ENCODE peak calls at places on chromosomes 2 and 18, in eight cellular contexts. F is thoracic aorta, M is heart right ventricle, Z is AG04450, N is epithelial cell of esophagus, D is endothelial cell, R is tibial artery, J is adrenal gland. Q is an unnamed sample.

GRCh38 chr2:16225545-16225944 is 285.2 kb downstream of the MYCN start:
- DNase-seq in M (no peak), D (no peak), F (no peak), N (no peak), J (no peak), R (no peak), Z (no peak), Q (no peak)

GRCh38 chr2:188765522-188765921 is 208.7 kb upstream of the COL3A1 start:
- DNase-seq in R (no peak), M (no peak), F (no peak), N (peak; percentile 74), Z (no peak), J (no peak), D (peak; percentile 33), Q (no peak)

GRCh38 chr2:238026953-238027505 is 33.8 kb upstream of the SCLY start:
- DNase-seq in R (no peak), J (no peak), M (no peak), N (no peak), Z (peak; percentile 13), F (no peak), D (no peak), Q (peak; percentile 31)

GRCh38 chr18:47790036-47790435 is 140.4 kb downstream of the SMAD2 start:
- DNase-seq in R (no peak), J (no peak), N (no peak), F (no peak), D (no peak), Z (no peak), M (no peak), Q (no peak)

GRCh38 chr2:164903214-164903613 is 52.1 kb downstream of the SLC38A11 start:
- DNase-seq in Z (peak; percentile 27), M (no peak), F (no peak), R (no peak), N (peak; percentile 41), J (no peak), D (no peak), Q (peak; percentile 84)

GRCh38 chr2:54497738-54498680 is 41.9 kb downstream of the SPTBN1 start:
- DNase-seq in R (no peak), Z (no peak), J (peak; percentile 24), N (peak; percentile 21), F (no peak), M (peak; percentile 44), D (peak; percentile 47), Q (no peak)

GRCh38 chr2:149489452-149489851 is 98.1 kb downstream of the MMADHC start:
- DNase-seq in D (no peak), Z (no peak), M (no peak), R (no peak), F (no peak), N (no peak), J (no peak), Q (no peak)

GRCh38 chr18:77110936-77111335 is 21.6 kb downstream of the MBP start:
- DNase-seq in J (no peak), D (no peak), N (no peak), R (peak; percentile 52), Z (no peak), F (no peak), M (no peak), Q (no peak)

GRCh38 chr2:39135678-39136259 is 14.9 kb upstream of the SOS1 start:
- DNase-seq in F (no peak), R (no peak), Z (no peak), M (no peak), N (no peak), D (no peak), J (no peak), Q (no peak)

GRCh38 chr2:234932591-234933168 is 19.1 kb upstream of the SH3BP4 start:
- DNase-seq in R (no peak), J (no peak), D (no peak), N (no peak), M (no peak), F (no peak), Z (no peak), Q (no peak)

GRCh38 chr2:113069676-113070605 is 2.2 kb downstream of the IL1F10 start:
- DNase-seq in J (no peak), M (no peak), R (no peak), F (no peak), N (no peak), Z (no peak), D (no peak), Q (no peak)

GRCh38 chr2:68031546-68032160 is 31.2 kb downstream of the C1D start:
- DNase-seq in J (no peak), R (no peak), Z (peak; percentile 15), N (peak; percentile 71), F (no peak), D (no peak), M (no peak), Q (no peak)

GRCh38 chr2:238119756-238120462 is 18.6 kb upstream of the KLHL30 start:
- DNase-seq in Z (no peak), N (no peak), F (no peak), M (no peak), D (no peak), R (no peak), J (no peak), Q (no peak)

GRCh38 chr2:147663153-147663961 is 181.5 kb upstream of the ACVR2A start:
- DNase-seq in J (no peak), F (no peak), Z (no peak), D (no peak), M (no peak), N (no peak), R (no peak), Q (no peak)

GRCh38 chr2:129056309-129056958 is 737.8 kb upstream of the HS6ST1 start:
- DNase-seq in F (no peak), M (no peak), N (peak; percentile 99), D (no peak), R (no peak), Z (no peak), J (no peak), Q (no peak)

GRCh38 chr18:62485684-62486083 is 37.1 kb upstream of the ZCCHC2 start:
- DNase-seq in D (no peak), J (peak; percentile 62), R (no peak), M (no peak), F (no peak), Z (peak; percentile 18), N (peak; percentile 98), Q (peak; percentile 26)

GRCh38 chr2:89763581-89764485 is 1072.4 kb downstream of the RPIA start:
- DNase-seq in M (no peak), Z (no peak), R (peak; percentile 62), F (no peak), J (no peak), D (peak; percentile 4), N (no peak), Q (no peak)

GRCh38 chr2:191696001-191696400 is 18.1 kb downstream of the NABP1 start:
- DNase-seq in Z (peak; percentile 85), M (peak; percentile 51), D (no peak), N (peak; percentile 78), J (peak; percentile 88), R (peak; percentile 78), F (no peak), Q (peak; percentile 74)

DNA sequence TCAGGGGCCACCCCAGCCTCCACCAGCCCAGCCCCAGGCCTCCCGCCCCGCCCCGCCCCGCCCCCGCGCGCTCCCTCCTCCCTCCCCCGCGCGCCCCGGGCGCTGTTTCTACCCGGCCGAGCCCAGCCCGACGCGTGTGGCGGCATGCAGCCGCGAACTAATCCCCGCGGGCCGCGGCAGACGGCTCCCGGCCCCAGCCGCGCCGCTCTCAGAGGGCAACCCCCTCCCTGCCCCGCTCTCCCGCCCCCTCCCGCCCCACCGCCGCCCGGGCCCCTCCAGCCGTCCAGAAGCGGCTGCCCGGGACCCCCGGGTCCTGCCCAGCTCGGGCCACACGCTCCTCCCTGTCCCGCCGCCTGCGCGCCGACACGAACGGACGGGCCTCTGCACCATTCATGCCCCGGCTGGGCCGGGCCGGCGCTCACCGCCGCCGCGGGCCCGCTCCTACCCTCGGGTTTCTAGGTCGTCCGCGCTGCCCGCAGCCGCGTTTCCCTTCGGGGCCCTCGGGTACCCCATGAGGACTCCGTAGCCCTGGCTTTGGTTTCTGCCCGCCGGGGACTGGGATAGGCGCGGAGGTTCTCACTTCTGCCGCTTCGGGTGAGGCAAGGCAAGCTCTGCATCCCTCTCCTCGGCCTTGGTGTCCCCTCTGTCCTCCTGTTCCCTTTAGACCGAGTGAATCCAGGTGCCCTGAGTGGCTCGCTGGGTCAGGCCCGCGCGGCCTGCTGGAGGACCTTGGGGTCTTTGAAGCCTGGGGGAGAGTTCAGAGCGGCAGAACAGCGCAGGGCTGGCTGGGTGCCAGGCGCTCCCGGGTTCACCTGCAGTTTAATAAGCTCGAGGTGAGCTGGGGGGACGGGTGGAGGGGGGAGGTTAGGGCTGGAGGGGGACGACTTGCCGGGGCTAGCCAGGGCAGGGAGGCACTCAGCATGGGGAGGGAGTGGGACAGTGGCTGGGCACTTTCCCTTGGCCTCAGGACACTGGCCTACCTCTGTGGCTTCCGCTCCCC is 3.1 kb downstream of the WNT10A start:
- DNase-seq in N (peak; percentile 77), R (no peak), D (no peak), M (no peak), F (no peak), J (no peak), Z (no peak), Q (no peak)
- TF ChIP-seq CTCF in N (no peak), R (no peak), D (no peak), M (no peak), F (no peak), J (no peak), Z (no peak), Q (no peak)

GRCh38 chr2:108193251-108193650 is 46.5 kb upstream of the SULT1C3 start:
- DNase-seq in Z (no peak), J (no peak), M (no peak), R (no peak), D (no peak), N (peak; percentile 49), F (no peak), Q (no peak)

GRCh38 chr2:108199726-108200125 is 40.0 kb upstream of the SULT1C3 start:
- DNase-seq in F (no peak), R (no peak), Z (no peak), D (no peak), J (no peak), M (no peak), N (peak; percentile 59), Q (peak; percentile 4)

GRCh38 chr2:108195133-108195439 is 44.7 kb upstream of the SULT1C3 start:
- DNase-seq in R (no peak), N (no peak), D (no peak), Z (no peak), J (no peak), F (no peak), M (no peak), Q (no peak)

GRCh38 chr2:108189316-108189715 is 50.5 kb upstream of the SULT1C3 start:
- DNase-seq in D (no peak), Z (no peak), M (no peak), J (no peak), F (no peak), R (no peak), N (peak; percentile 74), Q (no peak)

GRCh38 chr2:108194409-108195132 is 45.2 kb upstream of the SULT1C3 start:
- DNase-seq in R (no peak), F (no peak), Z (no peak), D (no peak), J (no peak), M (no peak), N (peak; percentile 19), Q (no peak)
- TF ChIP-seq CTCF in R (no peak), F (no peak), Z (peak; percentile 45), D (peak; percentile 64), J (peak; percentile 24), M (peak; percentile 8), N (peak; percentile 26), Q (no peak)

GRCh38 chr2:217943379-217944321 is 59.1 kb downstream of the TNS1 start:
- DNase-seq in J (peak; percentile 87), M (peak; percentile 91), N (no peak), R (peak; percentile 95), D (peak; percentile 79), F (no peak), Z (no peak), Q (no peak)
- TF ChIP-seq CTCF in J (peak; percentile 35), M (peak; percentile 9), N (no peak), R (peak; percentile 13), D (no peak), F (no peak), Z (peak; percentile 34), Q (peak; percentile 68)

GRCh38 chr2:203706403-203706802 is at the start of gene CD28:
- DNase-seq in Z (no peak), N (no peak), D (no peak), J (peak; percentile 51), R (peak; percentile 73), M (peak; percentile 37), F (no peak), Q (no peak)
- TF ChIP-seq CTCF in Z (no peak), N (no peak), D (no peak), J (no peak), R (no peak), M (no peak), F (no peak), Q (no peak)

Q was measured in AG04449.